ENCODE peak calls at places on chromosomes 3 and 15, in eight cellular contexts. N is NCI-H524 treated with DMSO at 0.1 percent for 48 hours, Q is iris pigment epithelial cell, I is cardiac muscle cell, L is NCI-H446, D is Right ventricle myocardium superior, B is right atrium auricular region, F is HTR-8/SVneo. A is an unnamed sample.

GRCh38 chr3:105013657-105014056 is 353.1 kb upstream of the ALCAM start:
- DNase-seq in N (no peak), Q (no peak), I (no peak), L (no peak), D (no peak), B (no peak), F (no peak), A (no peak)

GRCh38 chr15:56978898-56979662 is 60.6 kb downstream of the TCF12 start:
- DNase-seq in N (no peak), Q (peak), I (no peak), L (no peak), D (no peak), B (no peak), F (no peak), A (no peak)

GRCh38 chr15:96261575-96262034 is 68.9 kb upstream of the NR2F2 start:
- DNase-seq in N (no peak), Q (no peak), I (no peak), L (no peak), D (no peak), B (no peak), F (no peak), A (no peak)

GRCh38 chr15:33328105-33328504 is 17.3 kb downstream of the RYR3 start:
- DNase-seq in N (no peak), Q (no peak), I (no peak), L (no peak), D (no peak), B (no peak), F (no peak), A (no peak)

GRCh38 chr3:129182390-129183180 is 1.1 kb downstream of the CNBP start:
- DNase-seq in N (no peak), Q (no peak), I (peak), L (no peak), D (no peak), B (no peak), F (no peak), A (no peak)

GRCh38 chr3:184582998-184583344 is 21.4 kb downstream of the EPHB3 start:
- DNase-seq in N (no peak), Q (no peak), I (no peak), L (no peak), D (no peak), B (no peak), F (no peak), A (no peak)

GRCh38 chr3:87507753-87508152 is 231.4 kb upstream of the POU1F1 start:
- DNase-seq in N (no peak), Q (no peak), I (no peak), L (no peak), D (no peak), B (no peak), F (no peak), A (no peak)

GRCh38 chr15:25717861-25718504 is 145.1 kb downstream of the ATP10A start:
- DNase-seq in N (no peak), Q (no peak), I (no peak), L (no peak), D (no peak), B (no peak), F (no peak), A (no peak)

GRCh38 chr3:192543163-192543562 is 184.2 kb downstream of the FGF12 start:
- DNase-seq in N (no peak), Q (no peak), I (no peak), L (no peak), D (no peak), B (no peak), F (no peak), A (no peak)

GRCh38 chr15:38084289-38084688 is 149.8 kb downstream of the TMCO5A start:
- DNase-seq in N (no peak), Q (peak), I (peak), L (no peak), D (no peak), B (no peak), F (no peak), A (no peak)

GRCh38 chr15:40256642-40257235 is 17.9 kb downstream of the PAK6 start:
- DNase-seq in N (no peak), Q (peak), I (peak), L (no peak), D (no peak), B (no peak), F (no peak), A (no peak)

GRCh38 chr15:62625421-62626033 is 417.0 kb upstream of the TPM1 start:
- DNase-seq in N (peak), Q (no peak), I (peak), L (no peak), D (no peak), B (no peak), F (no peak), A (no peak)

GRCh38 chr3:197308591-197308990 is 10.2 kb upstream of the DLG1 start:
- DNase-seq in N (no peak), Q (peak), I (peak), L (no peak), D (no peak), B (no peak), F (no peak), A (peak)

GRCh38 chr3:73727117-73727802 is 102.5 kb upstream of the PDZRN3 start:
- DNase-seq in N (no peak), Q (peak), I (peak), L (no peak), D (peak), B (peak), F (no peak), A (peak)

GRCh38 chr15:61861962-61862361 is 198.3 kb downstream of the VPS13C start:
- DNase-seq in N (no peak), Q (no peak), I (no peak), L (no peak), D (no peak), B (no peak), F (no peak), A (no peak)

GRCh38 chr15:89817701-89818280 is 3.1 kb upstream of the ANPEP start:
- DNase-seq in N (no peak), Q (no peak), I (peak), L (no peak), D (no peak), B (no peak), F (no peak), A (no peak)

GRCh38 chr3:189167027-189167766 is 4.6 kb upstream of the TPRG1 start:
- DNase-seq in N (no peak), Q (no peak), I (no peak), L (no peak), D (no peak), B (no peak), F (no peak), A (no peak)

GRCh38 chr3:147661916-147662315 is 252.8 kb downstream of the ZIC1 start:
- DNase-seq in N (no peak), Q (no peak), I (no peak), L (no peak), D (no peak), B (no peak), F (no peak), A (no peak)

GRCh38 chr3:190486201-190486865 is 27.6 kb upstream of the IL1RAP start:
- DNase-seq in N (peak), Q (peak), I (peak), L (no peak), D (no peak), B (no peak), F (no peak), A (peak)

GRCh38 chr3:46854543-46854942 is 8.7 kb downstream of the MYL3 start:
- DNase-seq in N (no peak), Q (no peak), I (no peak), L (no peak), D (no peak), B (no peak), F (no peak), A (no peak)

GRCh38 chr3:83890039-83890762 is 1068.6 kb upstream of the CADM2 start:
- DNase-seq in N (no peak), Q (peak), I (no peak), L (no peak), D (no peak), B (no peak), F (no peak), A (no peak)

GRCh38 chr3:59451800-59452741 is 402.2 kb upstream of the CFAP20DC start:
- DNase-seq in N (no peak), Q (no peak), I (no peak), L (no peak), D (no peak), B (no peak), F (no peak), A (no peak)

A was measured in SK-N-MC.